ENCODE peak calls at places on chromosomes 3 and 15, in nine cellular contexts. C is cardiac fibroblast; D is AG20443; J is stimulated activated CD8-positive, alpha-beta memory T cell treated with anti-CD3 and anti-CD28 coated beads, Interleukin-15, amount 100 ng/mL, for 24 hours; U is activated CD8-positive, alpha-beta memory T cell treated with anti-CD3 and anti-CD28 coated beads for 4 hours; M is MG63; I is AG10803; T is H54; N is EH. L is an unnamed sample.

GRCh38 chr15:80977627-80978036 is 12.0 kb downstream of the MESD start:
- DNase-seq in C (peak), D (peak), J (no peak), U (no peak), M (peak), I (peak), T (no peak), N (peak), L (peak)

GRCh38 chr15:79593119-79593869 is 161.2 kb downstream of the MINAR1 start:
- DNase-seq in C (peak), D (peak), J (no peak), U (no peak), M (peak), I (peak), T (no peak), N (peak), L (no peak)

GRCh38 chr15:22973286-22973685 is 6.9 kb downstream of the CYFIP1 start:
- DNase-seq in C (no peak), D (no peak), J (no peak), U (no peak), M (no peak), I (no peak), T (no peak), N (no peak), L (no peak)

GRCh38 chr3:126961191-126961790 is 21.6 kb upstream of the PLXNA1 start:
- DNase-seq in C (peak), D (peak), J (no peak), U (no peak), M (peak), I (peak), T (peak), N (peak), L (peak)

GRCh38 chr3:170090601-170090981 is 52.8 kb downstream of the GPR160 start:
- DNase-seq in C (no peak), D (no peak), J (no peak), U (no peak), M (no peak), I (no peak), T (no peak), N (no peak), L (no peak)

GRCh38 chr3:48885753-48886152 is 12.9 kb downstream of the SLC25A20 start:
- DNase-seq in C (peak), D (no peak), J (no peak), U (no peak), M (no peak), I (no peak), T (no peak), N (no peak), L (no peak)

GRCh38 chr3:40615110-40615915 is 90.6 kb downstream of the ZNF621 start:
- DNase-seq in C (no peak), D (no peak), J (no peak), U (no peak), M (no peak), I (no peak), T (no peak), N (no peak), L (no peak)

GRCh38 chr3:123032057-123032456 is 4.5 kb upstream of the SEMA5B start:
- DNase-seq in C (no peak), D (no peak), J (no peak), U (no peak), M (no peak), I (no peak), T (no peak), N (no peak), L (no peak)

GRCh38 chr3:132276228-132276906 is 40.8 kb upstream of the ACP3 start:
- DNase-seq in C (no peak), D (no peak), J (no peak), U (no peak), M (no peak), I (no peak), T (no peak), N (no peak), L (no peak)

GRCh38 chr3:70726096-70726745 is 413.8 kb upstream of the MDFIC2 start:
- DNase-seq in C (no peak), D (no peak), J (no peak), U (no peak), M (no peak), I (no peak), T (no peak), N (peak), L (no peak)

GRCh38 chr15:69896606-69897005 is 201.1 kb downstream of the TLE3 start:
- DNase-seq in C (no peak), D (no peak), J (no peak), U (no peak), M (peak), I (peak), T (no peak), N (peak), L (no peak)